ENCODE peak calls at places on chromosomes 1 and 21, in four cellular contexts. I is HepG2, Q is GM12878, K is K562. B is an unnamed sample.

GRCh38 chr1:110347182-110347893 is 8.2 kb downstream of the RBM15 start:
- DNase-seq in I (no peak), Q (no peak), K (no peak), B (no peak)

GRCh38 chr1:54540891-54541290 is 7.1 kb upstream of the ACOT11 start:
- DNase-seq in I (no peak), Q (no peak), K (peak; percentile 5), B (no peak)

GRCh38 chr1:33575324-33575879 is 103.0 kb downstream of the ZSCAN20 start:
- DNase-seq in I (no peak), Q (no peak), K (no peak), B (no peak)

GRCh38 chr1:172818841-172819527 is 160.1 kb downstream of the FASLG start:
- DNase-seq in I (no peak), Q (peak; percentile 99), K (no peak), B (no peak)

GRCh38 chr1:188642585-188643168 is 1813.9 kb downstream of the PLA2G4A start:
- DNase-seq in I (no peak), Q (no peak), K (no peak), B (no peak)

GRCh38 chr21:46599251-46599572 is 5.7 kb downstream of the S100B start:
- DNase-seq in I (peak; percentile 94), Q (no peak), K (peak; percentile 47), B (peak; percentile 66)

GRCh38 chr1:25902462-25902861 is 3.8 kb downstream of the STMN1 start:
- DNase-seq in I (no peak), Q (no peak), K (no peak), B (no peak)

GRCh38 chr21:34075760-34076159 is 2.4 kb downstream of the MRPS6 start:
- DNase-seq in I (no peak), Q (no peak), K (no peak), B (no peak)

GRCh38 chr21:22174746-22175145 is 1176.5 kb downstream of the NCAM2 start:
- DNase-seq in I (no peak), Q (no peak), K (no peak), B (no peak)

GRCh38 chr1:243917177-243917862 is 67.3 kb upstream of the AKT3 start:
- DNase-seq in I (no peak), Q (no peak), K (no peak), B (peak; percentile 82)

GRCh38 chr1:177984761-177985160 is 14.9 kb upstream of the SEC16B start:
- DNase-seq in I (no peak), Q (no peak), K (no peak), B (no peak)

GRCh38 chr1:226111865-226112395 is 49.4 kb downstream of the H3-3A start:
- DNase-seq in I (no peak), Q (no peak), K (no peak), B (no peak)

GRCh38 chr1:169595764-169596711 is 9.8 kb upstream of the F5 start:
- DNase-seq in I (peak; percentile 38), Q (no peak), K (no peak), B (no peak)

GRCh38 chr1:174535207-174535606 is 87.4 kb downstream of the GPR52 start:
- DNase-seq in I (no peak), Q (no peak), K (no peak), B (no peak)

GRCh38 chr21:42650441-42651421 is 2.7 kb upstream of the PDE9A start:
- DNase-seq in I (no peak), Q (no peak), K (no peak), B (no peak)

GRCh38 chr21:44653123-44653522 is 1.3 kb downstream of the KRTAP12-4 start:
- DNase-seq in I (no peak), Q (no peak), K (peak; percentile 18), B (no peak)

GRCh38 chr21:41164052-41164451 is 3.9 kb upstream of the BACE2 start:
- DNase-seq in I (no peak), Q (no peak), K (no peak), B (no peak)

GRCh38 chr1:220300442-220301121 is 28.3 kb upstream of the RAB3GAP2 start:
- DNase-seq in I (peak; percentile 13), Q (no peak), K (peak; percentile 58), B (peak; percentile 48)

GRCh38 chr1:61639937-61640336 is 85.0 kb downstream of the TM2D1 start:
- DNase-seq in I (no peak), Q (no peak), K (no peak), B (no peak)

GRCh38 chr1:34131396-34132160 is 33.5 kb downstream of the CSMD2 start:
- DNase-seq in I (no peak), Q (no peak), K (no peak), B (no peak)

GRCh38 chr1:21045351-21045750 is 131.3 kb downstream of the EIF4G3 start:
- DNase-seq in I (no peak), Q (no peak), K (no peak), B (peak; percentile 35)

GRCh38 chr1:206923009-206923960 is 1.5 kb upstream of the FCMR start:
- DNase-seq in I (no peak), Q (peak; percentile 81), K (no peak), B (no peak)

GRCh38 chr1:205922806-205923205 is 20.4 kb downstream of the SLC26A9 start:
- DNase-seq in I (no peak), Q (no peak), K (no peak), B (no peak)

GRCh38 chr1:214643032-214643431 is 40.0 kb downstream of the CENPF start:
- DNase-seq in I (no peak), Q (no peak), K (no peak), B (no peak)

GRCh38 chr1:9593492-9594465 is 5.1 kb downstream of the TMEM201 start:
- DNase-seq in I (peak; percentile 91), Q (peak; percentile 30), K (peak; percentile 90), B (peak; percentile 93)

GRCh38 chr1:5485968-5486665 is 506.1 kb downstream of the NPHP4 start:
- DNase-seq in I (no peak), Q (no peak), K (no peak), B (no peak)

GRCh38 chr21:39176312-39176711 is 6.9 kb downstream of the PSMG1 start:
- DNase-seq in I (no peak), Q (no peak), K (no peak), B (no peak)

GRCh38 chr1:211377539-211378461 is 51.2 kb downstream of the TRAF5 start:
- DNase-seq in I (no peak), Q (no peak), K (no peak), B (no peak)

GRCh38 chr21:20971296-20971921 is 26.8 kb upstream of the NCAM2 start:
- DNase-seq in I (peak; percentile 18), Q (no peak), K (peak; percentile 35), B (peak; percentile 65)

GRCh38 chr21:39316062-39316461 is 2.6 kb upstream of the BRWD1 start:
- DNase-seq in I (no peak), Q (no peak), K (no peak), B (no peak)

GRCh38 chr1:172449585-172450523 is 6.0 kb upstream of the PIGC start:
- DNase-seq in I (peak; percentile 85), Q (no peak), K (peak; percentile 83), B (peak; percentile 71)

GRCh38 chr1:155892801-155893200 is 18.3 kb downstream of the RIT1 start:
- DNase-seq in I (no peak), Q (no peak), K (no peak), B (no peak)

GRCh38 chr1:238562376-238562775 is 671.7 kb upstream of the ZP4 start:
- DNase-seq in I (no peak), Q (no peak), K (no peak), B (no peak)

GRCh38 chr1:53725238-53725689 is 13.7 kb downstream of the GLIS1 start:
- DNase-seq in I (peak; percentile 15), Q (no peak), K (peak; percentile 47), B (peak; percentile 64)

GRCh38 chr1:101025283-101025679 is 303 bp downstream of the DPH5 start:
- DNase-seq in I (peak; percentile 13), Q (peak; percentile 23), K (no peak), B (peak; percentile 29)
- TF ChIP-seq ZBTB33 in I (no peak), Q (no peak), K (no peak), B (no peak)

GRCh38 chr1:70143052-70143659 is 62.2 kb downstream of the LRRC40 start:
- DNase-seq in I (no peak), Q (no peak), K (no peak), B (no peak)

GRCh38 chr1:70146488-70146887 is 58.9 kb downstream of the LRRC40 start:
- DNase-seq in I (peak; percentile 31), Q (no peak), K (no peak), B (no peak)

GRCh38 chr1:70140343-70140742 is 65.0 kb downstream of the LRRC40 start:
- DNase-seq in I (no peak), Q (no peak), K (no peak), B (no peak)

GRCh38 chr1:70140894-70141293 is 64.5 kb downstream of the LRRC40 start:
- DNase-seq in I (no peak), Q (no peak), K (no peak), B (no peak)

GRCh38 chr1:70142120-70142519 is 63.3 kb downstream of the LRRC40 start:
- DNase-seq in I (no peak), Q (no peak), K (no peak), B (no peak)
- TF ChIP-seq GABPA in I (no peak), Q (no peak), K (no peak), B (no peak)

DNA sequence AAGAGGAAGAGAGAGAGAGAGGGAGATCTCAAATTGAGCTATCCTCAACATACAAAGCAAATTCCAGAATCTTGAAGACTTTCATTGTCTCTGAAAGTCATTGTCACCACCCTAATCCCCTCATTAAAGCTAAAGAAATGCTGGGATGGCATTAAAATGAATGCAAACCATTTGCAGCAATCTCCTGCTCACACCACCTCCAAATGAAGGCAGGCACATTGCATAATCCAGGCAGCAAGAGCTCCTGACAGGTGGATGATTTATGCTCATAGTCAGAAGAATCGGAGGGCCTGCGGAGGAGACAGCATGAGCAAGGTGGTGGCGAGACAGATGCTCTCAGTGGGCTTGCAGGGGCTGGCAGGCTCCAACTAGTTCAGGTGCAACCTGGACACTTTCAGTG is 90.2 kb downstream of the ESRRG start:
- DNase-seq in I (no peak), Q (no peak), K (no peak), B (no peak)
- TF ChIP-seq ZBTB33 in I (no peak), Q (no peak), K (no peak), B (no peak)

GRCh38 chr1:199010492-199010891 is 371.7 kb downstream of the PTPRC start:
- DNase-seq in I (no peak), Q (no peak), K (no peak), B (no peak)
- TF ChIP-seq GABPA in I (no peak), Q (no peak), K (no peak), B (no peak)

GRCh38 chr1:95286479-95286878 is 52.5 kb downstream of the RWDD3 start:
- DNase-seq in I (peak; percentile 32), Q (no peak), K (no peak), B (no peak)
- TF ChIP-seq ZBTB33 in I (no peak), Q (no peak), K (no peak), B (no peak)

B was measured in SK-N-SH.